ENCODE peak calls at places on chromosomes 12 and 14, in ten cellular contexts. E is RPMI8226; S is right atrium auricular region; Z is hippocampal formation; P is left cardiac atrium; B is type B pancreatic cell; M is BE2C; Y is stimulated activated CD4-positive, alpha-beta T cell treated with anti-CD3 and anti-CD28 coated beads, Interleukin-12 subunit alpha, Interleukin-12 subunit beta, amount 100 ng/mL, for 4 hours; H is tibial artery; R is psoas muscle. X is an unnamed sample.

GRCh38 chr12:992647-993046 is 1.6 kb downstream of the ERC1 start:
- DNase-seq in Y (no peak), S (no peak), B (no peak), M (no peak), H (no peak), P (no peak), R (no peak), E (no peak), Z (no peak), X (no peak)

GRCh38 chr14:71362920-71363584 is 455.8 kb downstream of the PCNX1 start:
- DNase-seq in E (peak), B (no peak), Z (no peak), Y (no peak), M (no peak), H (no peak), R (no peak), P (no peak), S (no peak), X (peak)

GRCh38 chr14:24481622-24482324 is 26.3 kb downstream of the CMA1 start:
- DNase-seq in B (no peak), E (peak), S (no peak), H (no peak), P (peak), R (peak), Y (peak), M (peak), Z (no peak), X (peak)

GRCh38 chr12:14896477-14897184 is 11.0 kb upstream of the MGP start:
- DNase-seq in M (no peak), R (no peak), P (no peak), S (no peak), B (no peak), Y (no peak), Z (no peak), E (no peak), H (no peak), X (no peak)

GRCh38 chr12:3269594-3269993 is 192.4 kb downstream of the TSPAN9 start:
- DNase-seq in B (no peak), R (no peak), M (no peak), E (no peak), Z (no peak), S (no peak), Y (no peak), H (no peak), P (no peak), X (no peak)

GRCh38 chr12:117313906-117314305 is 47.5 kb downstream of the NOS1 start:
- DNase-seq in Y (no peak), B (no peak), Z (no peak), P (no peak), M (no peak), S (no peak), E (no peak), R (no peak), H (no peak), X (no peak)

GRCh38 chr14:49768301-49769121 is 558 bp downstream of the KLHDC2 start:
- DNase-seq in R (peak), B (no peak), S (peak), Y (peak), E (peak), Z (peak), M (peak), H (peak), P (peak), X (peak)

GRCh38 chr14:59460378-59460777 is 4.8 kb downstream of the GPR135 start:
- DNase-seq in R (no peak), B (no peak), S (no peak), P (no peak), Z (no peak), H (no peak), Y (no peak), E (no peak), M (no peak), X (no peak)

GRCh38 chr12:49784756-49785409 is 43.3 kb downstream of the NCKAP5L start:
- DNase-seq in P (no peak), H (no peak), Z (no peak), B (no peak), Y (no peak), M (no peak), E (no peak), R (no peak), S (no peak), X (no peak)

GRCh38 chr12:27964123-27964522 is 8.4 kb downstream of the PTHLH start:
- DNase-seq in E (no peak), P (no peak), B (no peak), R (no peak), H (no peak), M (no peak), S (no peak), Y (no peak), Z (no peak), X (no peak)

GRCh38 chr12:38711055-38711454 is 194.3 kb downstream of the CPNE8 start:
- DNase-seq in B (no peak), S (no peak), H (no peak), M (no peak), E (no peak), P (no peak), R (no peak), Z (no peak), Y (no peak), X (no peak)

X was measured in WERI-Rb-1.